ENCODE peak calls at places on chromosomes 1 and 21, in four cellular contexts. One of them, this sample, is unnamed.

GRCh38 chr1:109740615-109741373 is at the start of gene GSTM3:
- DNase-seq in WTC11: no peak
- DNase-seq in HepG2: no peak
- DNase-seq in K562: no peak
- DNase-seq in this sample: no peak

GRCh38 chr1:232978091-232978634 is 27.8 kb downstream of the NTPCR start:
- DNase-seq in WTC11: no peak
- DNase-seq in HepG2: no peak
- DNase-seq in K562: no peak
- DNase-seq in this sample: no peak

GRCh38 chr21:26041441-26042180 is 129.0 kb downstream of the APP start:
- DNase-seq in K562: no peak
- DNase-seq in WTC11: no peak
- DNase-seq in HepG2: no peak
- DNase-seq in this sample: no peak

GRCh38 chr21:42807938-42808613 is 71.3 kb downstream of the WDR4 start:
- DNase-seq in HepG2: no peak
- DNase-seq in WTC11: no peak
- DNase-seq in K562: no peak
- DNase-seq in this sample: no peak

GRCh38 chr1:218201601-218202000 is 83.5 kb upstream of the RRP15 start:
- DNase-seq in HepG2: no peak
- DNase-seq in WTC11: no peak
- DNase-seq in K562: no peak
- DNase-seq in this sample: no peak

GRCh38 chr1:28296401-28297220 is 32.2 kb upstream of the MED18 start:
- DNase-seq in WTC11: peak
- DNase-seq in HepG2: peak
- DNase-seq in K562: peak
- DNase-seq in this sample: no peak

GRCh38 chr21:36589352-36589971 is 109.5 kb upstream of the SIM2 start:
- DNase-seq in K562: peak
- DNase-seq in WTC11: peak
- DNase-seq in HepG2: peak
- DNase-seq in this sample: peak

GRCh38 chr21:44650265-44650972 is 4.0 kb downstream of the KRTAP12-4 start:
- DNase-seq in WTC11: no peak
- DNase-seq in K562: no peak
- DNase-seq in HepG2: no peak
- DNase-seq in this sample: no peak

GRCh38 chr1:241356187-241356518 is 852 bp downstream of the RGS7 start:
- DNase-seq in WTC11: peak
- DNase-seq in HepG2: no peak
- DNase-seq in K562: no peak
- DNase-seq in this sample: no peak

GRCh38 chr1:184806296-184806721 is 51.7 kb upstream of the EDEM3 start:
- DNase-seq in K562: peak
- DNase-seq in HepG2: no peak
- DNase-seq in WTC11: no peak
- DNase-seq in this sample: no peak

GRCh38 chr1:25425098-25426085 is 4.8 kb upstream of the RHCE start:
- DNase-seq in WTC11: no peak
- DNase-seq in K562: no peak
- DNase-seq in HepG2: peak
- DNase-seq in this sample: no peak

GRCh38 chr1:8182034-8182761 is 135.7 kb upstream of the SLC45A1 start:
- DNase-seq in WTC11: no peak
- DNase-seq in HepG2: peak
- DNase-seq in K562: no peak
- DNase-seq in this sample: peak

GRCh38 chr1:168469690-168470089 is 74.1 kb downstream of the XCL2 start:
- DNase-seq in K562: peak
- DNase-seq in HepG2: no peak
- DNase-seq in WTC11: no peak
- DNase-seq in this sample: peak

GRCh38 chr1:208034135-208034534 is 123.2 kb upstream of the CD34 start:
- DNase-seq in K562: no peak
- DNase-seq in WTC11: no peak
- DNase-seq in HepG2: no peak
- DNase-seq in this sample: no peak

GRCh38 chr1:184191181-184191601 is 139.7 kb downstream of the TSEN15 start:
- DNase-seq in HepG2: no peak
- DNase-seq in WTC11: no peak
- DNase-seq in K562: no peak
- DNase-seq in this sample: no peak

GRCh38 chr21:46078322-46078981 is 19.5 kb upstream of the COL6A2 start:
- DNase-seq in WTC11: no peak
- DNase-seq in HepG2: no peak
- DNase-seq in K562: no peak
- DNase-seq in this sample: no peak

GRCh38 chr21:45560106-45561021 is 18.1 kb upstream of the SLC19A1 start:
- DNase-seq in HepG2: no peak
- DNase-seq in K562: no peak
- DNase-seq in WTC11: no peak
- DNase-seq in this sample: no peak

GRCh38 chr1:54794401-54795099 is 6.6 kb downstream of the TTC22 start:
- DNase-seq in WTC11: no peak
- DNase-seq in HepG2: peak
- DNase-seq in K562: no peak
- DNase-seq in this sample: no peak

GRCh38 chr1:180560868-180561600 is 2.3 kb downstream of the OVAAL start:
- DNase-seq in HepG2: no peak
- DNase-seq in K562: no peak
- DNase-seq in WTC11: no peak
- DNase-seq in this sample: no peak

GRCh38 chr1:201444792-201445191 is 23.3 kb upstream of the TNNI1 start:
- DNase-seq in HepG2: no peak
- DNase-seq in K562: no peak
- DNase-seq in WTC11: no peak
- DNase-seq in this sample: no peak

GRCh38 chr1:95262928-95263327 is 28.9 kb downstream of the RWDD3 start:
- DNase-seq in HepG2: no peak
- DNase-seq in WTC11: no peak
- DNase-seq in K562: peak
- DNase-seq in this sample: no peak

GRCh38 chr1:158180741-158181576 is at the start of gene CD1D:
- DNase-seq in WTC11: peak
- DNase-seq in K562: no peak
- DNase-seq in HepG2: no peak
- DNase-seq in this sample: no peak

GRCh38 chr1:19333587-19334354 is 21.6 kb downstream of the SLC66A1 start:
- DNase-seq in K562: no peak
- DNase-seq in WTC11: no peak
- DNase-seq in HepG2: no peak
- DNase-seq in this sample: no peak

GRCh38 chr1:18217398-18218043 is 109.9 kb downstream of the IGSF21 start:
- DNase-seq in K562: peak
- DNase-seq in HepG2: peak
- DNase-seq in WTC11: peak
- DNase-seq in this sample: peak

GRCh38 chr1:223845810-223846667 is at the start of gene TP53BP2:
- DNase-seq in K562: peak
- DNase-seq in HepG2: peak
- DNase-seq in WTC11: peak
- DNase-seq in this sample: peak

GRCh38 chr1:110310300-110310699 is 28.9 kb upstream of the RBM15 start:
- DNase-seq in HepG2: no peak
- DNase-seq in K562: no peak
- DNase-seq in WTC11: no peak
- DNase-seq in this sample: no peak

GRCh38 chr1:40646385-40646784 is 19.1 kb downstream of the RIMS3 start:
- DNase-seq in WTC11: no peak
- DNase-seq in K562: no peak
- DNase-seq in HepG2: peak
- DNase-seq in this sample: no peak

GRCh38 chr1:156925154-156926010 is 5.0 kb downstream of the LRRC71 start:
- DNase-seq in HepG2: no peak
- DNase-seq in WTC11: no peak
- DNase-seq in K562: no peak
- DNase-seq in this sample: no peak

GRCh38 chr1:156924478-156925153 is 4.2 kb downstream of the LRRC71 start:
- DNase-seq in HepG2: no peak
- DNase-seq in WTC11: no peak
- DNase-seq in K562: peak
- DNase-seq in this sample: no peak

GRCh38 chr1:156922986-156923564 is 2.6 kb downstream of the LRRC71 start:
- DNase-seq in K562: no peak
- DNase-seq in WTC11: no peak
- DNase-seq in HepG2: no peak
- DNase-seq in this sample: no peak

GRCh38 chr1:156926175-156926574 is 5.7 kb downstream of the LRRC71 start:
- DNase-seq in K562: peak
- DNase-seq in WTC11: no peak
- DNase-seq in HepG2: no peak
- DNase-seq in this sample: no peak

DNA sequence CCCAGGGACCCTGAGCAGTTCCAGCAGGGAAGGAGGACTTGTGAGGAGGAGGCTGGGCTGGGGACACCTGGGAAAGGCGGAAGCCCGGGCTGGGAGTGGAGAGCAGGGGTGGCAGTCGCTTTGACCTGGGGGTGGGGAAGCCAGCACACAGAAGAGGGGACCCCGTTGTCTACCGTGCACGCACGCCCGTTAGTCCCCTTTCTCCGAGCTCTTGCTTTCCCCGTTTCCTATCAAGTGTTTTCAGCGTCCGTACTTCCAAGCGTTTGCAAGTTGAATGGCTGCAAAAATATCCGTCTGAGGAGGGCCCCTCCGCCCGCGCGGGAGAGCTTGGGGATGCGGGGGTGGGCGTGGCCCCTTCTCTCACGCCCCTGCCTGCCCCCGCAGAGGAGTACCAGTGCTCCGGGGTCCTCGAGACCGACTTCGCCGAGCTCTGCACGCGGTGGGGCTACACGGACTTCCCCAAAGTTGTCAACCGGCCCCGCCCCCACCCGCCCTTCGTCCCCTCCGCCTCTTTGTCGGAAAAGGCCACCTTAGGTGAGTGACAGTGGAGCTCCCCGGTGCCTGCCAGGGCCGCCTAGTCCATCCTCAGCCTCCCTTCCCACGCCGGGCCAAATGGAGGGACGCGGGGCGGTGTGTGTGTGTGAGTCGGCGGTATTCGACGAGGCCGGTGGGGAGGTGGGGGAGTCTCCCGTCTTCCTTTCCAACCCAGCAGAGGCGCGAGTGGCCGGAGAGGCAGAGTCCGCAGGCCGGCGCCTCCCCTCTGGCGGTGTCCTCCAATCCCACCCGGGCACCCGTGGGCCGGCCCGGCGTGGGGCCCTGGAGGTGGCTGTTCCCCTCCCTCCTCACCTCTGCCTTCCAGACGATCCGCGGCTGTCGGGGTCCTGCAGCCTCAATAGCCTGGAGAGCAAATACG is 3.4 kb downstream of the LRRC71 start:
- DNase-seq in WTC11: no peak
- DNase-seq in HepG2: no peak
- DNase-seq in K562: peak
- DNase-seq in this sample: no peak
- TF ChIP-seq NR3C1 in WTC11: no peak
- TF ChIP-seq NR3C1 in HepG2: no peak
- TF ChIP-seq NR3C1 in K562: no peak
- TF ChIP-seq NR3C1 in this sample: no peak

DNA sequence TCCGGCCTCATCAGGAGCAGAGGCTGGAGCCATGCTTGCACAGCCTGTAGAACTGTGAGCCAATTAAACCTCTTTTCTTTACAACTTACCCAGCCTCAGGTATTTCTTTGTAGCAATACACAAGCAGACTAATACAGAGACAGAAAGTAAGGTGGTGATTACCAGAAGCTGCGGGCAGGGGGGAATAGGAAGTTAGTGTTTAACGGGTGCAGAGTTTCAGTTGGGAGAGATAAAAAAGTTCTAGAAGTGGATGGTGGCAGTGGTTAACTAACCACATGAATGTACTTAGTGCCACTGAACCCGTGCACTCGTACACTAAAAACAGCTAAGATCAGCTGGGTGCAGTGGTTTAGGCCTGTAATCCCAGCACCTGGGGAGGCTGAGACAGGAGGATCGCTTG is 80.4 kb upstream of the TARDBP start:
- DNase-seq in WTC11: no peak
- DNase-seq in K562: no peak
- DNase-seq in HepG2: no peak
- DNase-seq in this sample: no peak
- TF ChIP-seq NR3C1 in WTC11: no peak
- TF ChIP-seq NR3C1 in K562: no peak
- TF ChIP-seq NR3C1 in HepG2: no peak
- TF ChIP-seq NR3C1 in this sample: no peak

DNA sequence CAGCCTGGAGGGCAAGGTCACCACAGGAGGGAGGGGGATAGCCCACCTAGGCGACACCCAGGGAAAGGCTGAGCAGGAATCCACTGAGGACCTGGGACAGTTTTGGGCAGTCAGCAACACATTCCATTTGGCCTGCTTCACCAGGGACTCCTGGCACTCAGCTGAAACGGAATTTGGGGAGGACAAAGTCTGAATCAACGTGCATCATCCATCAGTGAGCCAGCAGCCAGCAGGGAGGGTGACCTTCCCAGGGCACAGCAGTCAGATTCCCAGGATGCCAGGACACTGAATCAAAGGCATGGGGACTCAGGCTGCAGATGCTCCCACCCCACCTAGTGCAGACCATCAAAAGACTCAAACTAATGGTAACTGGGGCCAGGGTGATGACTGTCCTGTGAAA is 4.6 kb downstream of the SH3BP5L start:
- DNase-seq in K562: peak
- DNase-seq in HepG2: peak
- DNase-seq in WTC11: no peak
- DNase-seq in this sample: peak
- TF ChIP-seq NR3C1 in K562: no peak
- TF ChIP-seq NR3C1 in HepG2: no peak
- TF ChIP-seq NR3C1 in WTC11: no peak
- TF ChIP-seq NR3C1 in this sample: no peak

GRCh38 chr1:101293461-101294045 is 56.7 kb downstream of the S1PR1 start:
- DNase-seq in HepG2: no peak
- DNase-seq in K562: no peak
- DNase-seq in WTC11: no peak
- DNase-seq in this sample: no peak

GRCh38 chr1:101299166-101299565 is 62.3 kb downstream of the S1PR1 start:
- DNase-seq in WTC11: no peak
- DNase-seq in HepG2: no peak
- DNase-seq in K562: no peak
- DNase-seq in this sample: no peak

GRCh38 chr1:101291562-101292035 is 54.8 kb downstream of the S1PR1 start:
- DNase-seq in WTC11: no peak
- DNase-seq in HepG2: peak
- DNase-seq in K562: no peak
- DNase-seq in this sample: no peak

GRCh38 chr1:101298663-101299062 is 61.8 kb downstream of the S1PR1 start:
- DNase-seq in K562: no peak
- DNase-seq in WTC11: no peak
- DNase-seq in HepG2: no peak
- DNase-seq in this sample: no peak

DNA sequence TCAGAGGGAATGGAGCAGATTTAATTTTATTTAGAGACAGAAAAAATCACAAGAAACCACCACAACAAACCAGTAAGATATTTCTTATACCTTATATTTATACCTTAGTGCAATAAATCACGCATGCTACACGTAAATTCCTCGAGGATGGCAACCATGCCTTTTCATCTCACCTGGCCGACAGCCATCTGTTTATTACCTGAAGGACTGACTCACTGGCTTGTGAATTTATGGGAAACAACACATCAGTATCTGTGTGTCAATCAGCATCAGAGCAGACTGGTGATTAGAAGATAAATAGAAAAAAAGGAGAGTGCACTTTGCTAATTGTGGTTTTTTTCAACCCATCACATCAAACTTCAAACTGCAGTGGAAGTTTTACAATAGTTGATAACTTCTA is 58.4 kb downstream of the S1PR1 start:
- DNase-seq in HepG2: no peak
- DNase-seq in WTC11: no peak
- DNase-seq in K562: no peak
- DNase-seq in this sample: no peak
- TF ChIP-seq NR3C1 in HepG2: no peak
- TF ChIP-seq NR3C1 in WTC11: no peak
- TF ChIP-seq NR3C1 in K562: no peak
- TF ChIP-seq NR3C1 in this sample: no peak